ENCODE peak calls at places on chromosomes 16 and 17, in six cellular contexts. F is tibial nerve, Y is AG04449, H is WTC11, O is upper lobe of right lung, V is GM13977. A is an unnamed sample.

GRCh38 chr16:11254913-11255736 is 879 bp downstream of the SOCS1 start:
- DNase-seq in F (no peak), Y (no peak), H (no peak), O (peak), V (peak), A (peak)

GRCh38 chr16:22890976-22891375 is 77.0 kb downstream of the HS3ST2 start:
- DNase-seq in F (no peak), Y (no peak), H (no peak), O (no peak), V (no peak), A (no peak)

GRCh38 chr17:69961488-69962145 is 113.4 kb upstream of the KCNJ16 start:
- DNase-seq in F (no peak), Y (no peak), H (peak), O (no peak), V (no peak), A (no peak)

GRCh38 chr17:13520899-13521572 is 80.7 kb downstream of the HS3ST3A1 start:
- DNase-seq in F (no peak), Y (peak), H (no peak), O (no peak), V (no peak), A (no peak)

GRCh38 chr16:87056083-87056482 is 261.1 kb downstream of the C16orf95 start:
- DNase-seq in F (no peak), Y (no peak), H (no peak), O (no peak), V (no peak), A (no peak)

GRCh38 chr16:57770361-57770760 is 31.9 kb downstream of the KIFC3 start:
- DNase-seq in F (no peak), Y (no peak), H (no peak), O (no peak), V (no peak), A (no peak)

GRCh38 chr17:31495049-31495885 is 103.8 kb downstream of the RAB11FIP4 start:
- DNase-seq in F (no peak), Y (no peak), H (no peak), O (no peak), V (no peak), A (no peak)

GRCh38 chr16:23365602-23366240 is 63.6 kb downstream of the SCNN1B start:
- DNase-seq in F (no peak), Y (no peak), H (no peak), O (no peak), V (no peak), A (no peak)

GRCh38 chr16:425082-425718 is at the start of gene RAB11FIP3:
- DNase-seq in F (peak), Y (no peak), H (peak), O (peak), V (peak), A (peak)

GRCh38 chr17:78184311-78184710 is 2.5 kb downstream of the TK1 start:
- DNase-seq in F (no peak), Y (no peak), H (no peak), O (no peak), V (no peak), A (no peak)

GRCh38 chr17:67503184-67503583 is 126.1 kb downstream of the PITPNC1 start:
- DNase-seq in F (no peak), Y (no peak), H (no peak), O (no peak), V (no peak), A (no peak)

GRCh38 chr17:5800646-5801045 is 216.3 kb upstream of the NLRP1 start:
- DNase-seq in F (no peak), Y (no peak), H (peak), O (no peak), V (no peak), A (no peak)

GRCh38 chr16:4244881-4245280 is 3.0 kb upstream of the SRL start:
- DNase-seq in F (no peak), Y (no peak), H (no peak), O (no peak), V (no peak), A (no peak)

GRCh38 chr17:21389352-21389751 is 13.2 kb downstream of the KCNJ12 start:
- DNase-seq in F (no peak), Y (no peak), H (no peak), O (no peak), V (no peak), A (no peak)

GRCh38 chr16:85391175-85391707 is 221.9 kb upstream of the GSE1 start:
- DNase-seq in F (no peak), Y (no peak), H (peak), O (peak), V (no peak), A (peak)

GRCh38 chr17:35825206-35825605 is 15.9 kb downstream of the TAF15 start:
- DNase-seq in F (no peak), Y (no peak), H (no peak), O (no peak), V (no peak), A (no peak)

GRCh38 chr17:2511462-2512369 is at the start of gene METTL16:
- DNase-seq in F (peak), Y (peak), H (peak), O (peak), V (peak), A (peak)
- TF ChIP-seq CTCF in F (no peak), Y (no peak), H (no peak), O (no peak), V (no peak), A (no peak)

DNA sequence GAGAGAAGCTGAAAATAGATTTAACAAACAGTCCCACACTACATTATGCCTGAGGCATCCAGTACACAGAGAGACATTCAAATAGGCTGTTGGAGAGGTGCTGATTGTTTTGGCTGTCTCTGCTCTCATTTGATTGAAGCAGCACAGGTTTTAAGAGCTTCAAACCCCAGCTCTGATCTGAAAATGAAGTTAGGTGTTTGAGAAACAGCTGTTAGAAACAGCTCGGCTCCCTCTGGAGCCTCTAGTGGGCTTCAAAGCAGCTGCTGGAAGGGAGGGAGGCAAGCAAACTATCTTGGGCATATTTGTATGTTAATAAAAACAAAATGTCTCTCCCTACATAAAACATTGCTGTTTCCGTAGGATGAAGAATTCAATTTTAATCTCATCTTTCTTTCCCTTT is 607.3 kb upstream of the GOT2 start:
- DNase-seq in F (no peak), Y (no peak), H (no peak), O (no peak), V (no peak), A (no peak)
- TF ChIP-seq CTCF in F (no peak), Y (no peak), H (no peak), O (no peak), V (no peak), A (no peak)

GRCh38 chr16:19900590-19900989 is 15.9 kb upstream of the GPRC5B start:
- DNase-seq in F (no peak), Y (no peak), H (no peak), O (no peak), V (no peak), A (no peak)
- TF ChIP-seq CTCF in F (no peak), Y (no peak), H (no peak), O (no peak), V (no peak), A (no peak)

GRCh38 chr16:78538919-78539318 is 439.5 kb downstream of the WWOX start:
- DNase-seq in F (no peak), Y (no peak), H (no peak), O (no peak), V (no peak), A (no peak)
- TF ChIP-seq CTCF in F (no peak), Y (no peak), H (no peak), O (no peak), V (no peak), A (no peak)

GRCh38 chr17:8754890-8755289 is 3.5 kb downstream of the SPDYE4 start:
- DNase-seq in F (no peak), Y (no peak), H (no peak), O (no peak), V (no peak), A (no peak)

GRCh38 chr17:8753136-8753975 is 5.0 kb downstream of the SPDYE4 start:
- DNase-seq in F (no peak), Y (no peak), H (no peak), O (no peak), V (no peak), A (no peak)

GRCh38 chr17:8757189-8757588 is 1.2 kb downstream of the SPDYE4 start:
- DNase-seq in F (no peak), Y (no peak), H (no peak), O (no peak), V (no peak), A (no peak)

GRCh38 chr17:8755590-8756255 is 2.6 kb downstream of the SPDYE4 start:
- DNase-seq in F (no peak), Y (no peak), H (no peak), O (no peak), V (no peak), A (no peak)

GRCh38 chr17:8753976-8754440 is 4.3 kb downstream of the SPDYE4 start:
- DNase-seq in F (no peak), Y (no peak), H (no peak), O (no peak), V (peak), A (no peak)
- TF ChIP-seq CTCF in F (no peak), Y (peak), H (no peak), O (peak), V (peak), A (no peak)

GRCh38 chr17:74086992-74087391 is 116.5 kb upstream of the RPL38 start:
- DNase-seq in F (no peak), Y (no peak), H (no peak), O (no peak), V (no peak), A (no peak)

GRCh38 chr17:74089869-74090464 is 113.5 kb upstream of the RPL38 start:
- DNase-seq in F (peak), Y (peak), H (peak), O (peak), V (peak), A (peak)

GRCh38 chr17:74080936-74081335 is 122.5 kb upstream of the RPL38 start:
- DNase-seq in F (no peak), Y (no peak), H (no peak), O (no peak), V (no peak), A (no peak)

GRCh38 chr17:74083321-74083720 is 120.2 kb upstream of the RPL38 start:
- DNase-seq in F (no peak), Y (no peak), H (no peak), O (no peak), V (no peak), A (no peak)

GRCh38 chr17:74085434-74085833 is 118.0 kb upstream of the RPL38 start:
- DNase-seq in F (no peak), Y (no peak), H (peak), O (no peak), V (no peak), A (no peak)
- TF ChIP-seq CTCF in F (no peak), Y (no peak), H (peak), O (peak), V (peak), A (no peak)

GRCh38 chr16:53752566-53752965 is 48.6 kb downstream of the FTO start:
- DNase-seq in F (no peak), Y (no peak), H (no peak), O (no peak), V (no peak), A (no peak)

GRCh38 chr16:53754938-53755910 is 51.3 kb downstream of the FTO start:
- DNase-seq in F (no peak), Y (no peak), H (no peak), O (no peak), V (no peak), A (no peak)

GRCh38 chr16:53757971-53758609 is 54.1 kb downstream of the FTO start:
- DNase-seq in F (no peak), Y (no peak), H (no peak), O (no peak), V (no peak), A (no peak)

GRCh38 chr16:53756329-53756996 is 52.5 kb downstream of the FTO start:
- DNase-seq in F (no peak), Y (no peak), H (no peak), O (no peak), V (no peak), A (no peak)

DNA sequence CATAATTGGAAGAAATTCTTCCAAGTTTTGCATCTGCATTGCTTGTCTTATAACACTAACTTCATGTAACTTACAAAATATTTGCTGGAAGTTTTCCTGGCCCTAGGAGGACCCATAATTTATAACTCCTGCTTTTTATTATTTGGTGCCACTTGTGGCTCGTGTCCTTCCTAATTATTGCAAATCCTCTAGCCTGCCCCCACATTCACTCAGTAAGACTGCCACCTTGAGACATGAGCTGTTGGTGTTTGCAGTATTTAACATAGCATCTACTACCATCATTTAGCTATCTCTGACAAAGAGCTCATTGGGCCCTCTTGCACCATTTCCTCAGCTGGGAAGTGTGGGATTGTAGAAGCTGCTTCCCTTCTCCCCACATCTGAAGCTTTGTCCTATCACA is 49.5 kb downstream of the FTO start:
- DNase-seq in F (no peak), Y (no peak), H (no peak), O (no peak), V (no peak), A (no peak)
- TF ChIP-seq CTCF in F (no peak), Y (no peak), H (no peak), O (no peak), V (no peak), A (no peak)

A was measured in natural killer cell.